ENCODE peak calls at places on chromosomes 5 and 9, in eight cellular contexts. One of them, this sample, is unnamed.

GRCh38 chr5:148465381-148466290 is 81.9 kb downstream of the FBXO38 start:
- DNase-seq in body of pancreas: no peak
- DNase-seq in tibial nerve: no peak
- DNase-seq in cardiac muscle cell: no peak
- DNase-seq in coronary artery: no peak
- DNase-seq in fibroblast of lung: no peak
- DNase-seq in GM23338: no peak
- DNase-seq in colonic mucosa: no peak
- DNase-seq in this sample: no peak

GRCh38 chr5:56757077-56757476 is 58.3 kb upstream of the MAP3K1 start:
- DNase-seq in body of pancreas: no peak
- DNase-seq in tibial nerve: no peak
- DNase-seq in cardiac muscle cell: no peak
- DNase-seq in coronary artery: no peak
- DNase-seq in fibroblast of lung: no peak
- DNase-seq in GM23338: no peak
- DNase-seq in colonic mucosa: no peak
- DNase-seq in this sample: peak

GRCh38 chr5:4942831-4943178 is 197.3 kb upstream of the ADAMTS16 start:
- DNase-seq in body of pancreas: no peak
- DNase-seq in tibial nerve: no peak
- DNase-seq in cardiac muscle cell: no peak
- DNase-seq in coronary artery: no peak
- DNase-seq in fibroblast of lung: no peak
- DNase-seq in GM23338: peak
- DNase-seq in colonic mucosa: no peak
- DNase-seq in this sample: no peak

GRCh38 chr5:128053291-128053954 is 30.1 kb upstream of the SLC12A2 start:
- DNase-seq in body of pancreas: no peak
- DNase-seq in tibial nerve: no peak
- DNase-seq in cardiac muscle cell: no peak
- DNase-seq in coronary artery: no peak
- DNase-seq in fibroblast of lung: peak
- DNase-seq in GM23338: no peak
- DNase-seq in colonic mucosa: no peak
- DNase-seq in this sample: no peak

GRCh38 chr5:143471041-143471509 is 67.6 kb upstream of the NR3C1 start:
- DNase-seq in body of pancreas: no peak
- DNase-seq in tibial nerve: no peak
- DNase-seq in cardiac muscle cell: no peak
- DNase-seq in coronary artery: no peak
- DNase-seq in fibroblast of lung: peak
- DNase-seq in GM23338: no peak
- DNase-seq in colonic mucosa: no peak
- DNase-seq in this sample: no peak

GRCh38 chr9:33447404-33448158 is at the start of gene AQP3:
- DNase-seq in body of pancreas: peak
- DNase-seq in tibial nerve: peak
- DNase-seq in cardiac muscle cell: peak
- DNase-seq in coronary artery: no peak
- DNase-seq in fibroblast of lung: peak
- DNase-seq in GM23338: peak
- DNase-seq in colonic mucosa: peak
- DNase-seq in this sample: peak

GRCh38 chr5:154631141-154631540 is 124.0 kb upstream of the LARP1 start:
- DNase-seq in body of pancreas: no peak
- DNase-seq in tibial nerve: no peak
- DNase-seq in cardiac muscle cell: no peak
- DNase-seq in coronary artery: peak
- DNase-seq in fibroblast of lung: no peak
- DNase-seq in GM23338: no peak
- DNase-seq in colonic mucosa: no peak
- DNase-seq in this sample: no peak

GRCh38 chr5:51495672-51496071 is 112.4 kb downstream of the ISL1 start:
- DNase-seq in body of pancreas: no peak
- DNase-seq in tibial nerve: no peak
- DNase-seq in cardiac muscle cell: no peak
- DNase-seq in coronary artery: no peak
- DNase-seq in fibroblast of lung: peak
- DNase-seq in GM23338: no peak
- DNase-seq in colonic mucosa: no peak
- DNase-seq in this sample: peak

GRCh38 chr9:25678147-25678666 is at the start of gene TUSC1:
- DNase-seq in body of pancreas: peak
- DNase-seq in tibial nerve: peak
- DNase-seq in cardiac muscle cell: peak
- DNase-seq in coronary artery: peak
- DNase-seq in fibroblast of lung: peak
- DNase-seq in GM23338: peak
- DNase-seq in colonic mucosa: peak
- DNase-seq in this sample: peak

GRCh38 chr5:54270326-54270725 is 40.0 kb downstream of the ARL15 start:
- DNase-seq in body of pancreas: no peak
- DNase-seq in tibial nerve: no peak
- DNase-seq in cardiac muscle cell: no peak
- DNase-seq in coronary artery: no peak
- DNase-seq in fibroblast of lung: no peak
- DNase-seq in GM23338: no peak
- DNase-seq in colonic mucosa: no peak
- DNase-seq in this sample: no peak

GRCh38 chr9:85151247-85151646 is 481.7 kb downstream of the NTRK2 start:
- DNase-seq in body of pancreas: no peak
- DNase-seq in tibial nerve: no peak
- DNase-seq in cardiac muscle cell: no peak
- DNase-seq in coronary artery: no peak
- DNase-seq in fibroblast of lung: no peak
- DNase-seq in GM23338: no peak
- DNase-seq in colonic mucosa: no peak
- DNase-seq in this sample: no peak

GRCh38 chr5:155953335-155953734 is 373.6 kb upstream of the SGCD start:
- DNase-seq in body of pancreas: no peak
- DNase-seq in tibial nerve: no peak
- DNase-seq in cardiac muscle cell: peak
- DNase-seq in coronary artery: no peak
- DNase-seq in fibroblast of lung: peak
- DNase-seq in GM23338: no peak
- DNase-seq in colonic mucosa: no peak
- DNase-seq in this sample: no peak

GRCh38 chr5:173778784-173779304 is 109.3 kb upstream of the CPEB4 start:
- DNase-seq in body of pancreas: peak
- DNase-seq in tibial nerve: no peak
- DNase-seq in cardiac muscle cell: no peak
- DNase-seq in coronary artery: no peak
- DNase-seq in fibroblast of lung: no peak
- DNase-seq in GM23338: no peak
- DNase-seq in colonic mucosa: peak
- DNase-seq in this sample: no peak

GRCh38 chr9:121350993-121351561 is 19.0 kb downstream of the STOM start:
- DNase-seq in body of pancreas: peak
- DNase-seq in tibial nerve: peak
- DNase-seq in cardiac muscle cell: peak
- DNase-seq in coronary artery: no peak
- DNase-seq in fibroblast of lung: peak
- DNase-seq in GM23338: no peak
- DNase-seq in colonic mucosa: peak
- DNase-seq in this sample: peak

GRCh38 chr9:121328876-121329681 is 41.0 kb downstream of the STOM start:
- DNase-seq in body of pancreas: no peak
- DNase-seq in tibial nerve: no peak
- DNase-seq in cardiac muscle cell: no peak
- DNase-seq in coronary artery: no peak
- DNase-seq in fibroblast of lung: no peak
- DNase-seq in GM23338: no peak
- DNase-seq in colonic mucosa: no peak
- DNase-seq in this sample: no peak

GRCh38 chr5:116492016-116492623 is 82.5 kb downstream of the SEMA6A start:
- DNase-seq in body of pancreas: no peak
- DNase-seq in tibial nerve: no peak
- DNase-seq in cardiac muscle cell: peak
- DNase-seq in coronary artery: no peak
- DNase-seq in fibroblast of lung: peak
- DNase-seq in GM23338: no peak
- DNase-seq in colonic mucosa: no peak
- DNase-seq in this sample: peak

GRCh38 chr9:121881920-121882500 is 211.1 kb downstream of the TTLL11 start:
- DNase-seq in body of pancreas: no peak
- DNase-seq in tibial nerve: no peak
- DNase-seq in cardiac muscle cell: no peak
- DNase-seq in coronary artery: no peak
- DNase-seq in fibroblast of lung: no peak
- DNase-seq in GM23338: no peak
- DNase-seq in colonic mucosa: no peak
- DNase-seq in this sample: no peak

GRCh38 chr9:90188656-90189055 is 454.0 kb downstream of the DIRAS2 start:
- DNase-seq in body of pancreas: no peak
- DNase-seq in tibial nerve: no peak
- DNase-seq in cardiac muscle cell: no peak
- DNase-seq in coronary artery: no peak
- DNase-seq in fibroblast of lung: no peak
- DNase-seq in GM23338: no peak
- DNase-seq in colonic mucosa: no peak
- DNase-seq in this sample: no peak

GRCh38 chr5:104817127-104817526 is 1254.5 kb upstream of the NUDT12 start:
- DNase-seq in body of pancreas: no peak
- DNase-seq in tibial nerve: no peak
- DNase-seq in cardiac muscle cell: no peak
- DNase-seq in coronary artery: no peak
- DNase-seq in fibroblast of lung: no peak
- DNase-seq in GM23338: no peak
- DNase-seq in colonic mucosa: no peak
- DNase-seq in this sample: no peak

GRCh38 chr9:106111039-106111740 is 416.8 kb downstream of the TMEM38B start:
- DNase-seq in body of pancreas: no peak
- DNase-seq in tibial nerve: no peak
- DNase-seq in cardiac muscle cell: no peak
- DNase-seq in coronary artery: no peak
- DNase-seq in fibroblast of lung: no peak
- DNase-seq in GM23338: peak
- DNase-seq in colonic mucosa: no peak
- DNase-seq in this sample: no peak
- TF ChIP-seq CTCF in body of pancreas: no peak
- TF ChIP-seq CTCF in tibial nerve: no peak
- TF ChIP-seq CTCF in cardiac muscle cell: no peak
- TF ChIP-seq CTCF in coronary artery: no peak
- TF ChIP-seq CTCF in fibroblast of lung: no peak
- TF ChIP-seq CTCF in GM23338: no peak
- TF ChIP-seq CTCF in colonic mucosa: no peak
- TF ChIP-seq CTCF in this sample: no peak

GRCh38 chr5:137332296-137332695 is 166.8 kb downstream of the SPOCK1 start:
- DNase-seq in body of pancreas: no peak
- DNase-seq in tibial nerve: no peak
- DNase-seq in cardiac muscle cell: peak
- DNase-seq in coronary artery: no peak
- DNase-seq in fibroblast of lung: no peak
- DNase-seq in GM23338: no peak
- DNase-seq in colonic mucosa: no peak
- DNase-seq in this sample: no peak

GRCh38 chr5:137333461-137333860 is 165.7 kb downstream of the SPOCK1 start:
- DNase-seq in body of pancreas: no peak
- DNase-seq in tibial nerve: no peak
- DNase-seq in cardiac muscle cell: no peak
- DNase-seq in coronary artery: no peak
- DNase-seq in fibroblast of lung: no peak
- DNase-seq in GM23338: no peak
- DNase-seq in colonic mucosa: no peak
- DNase-seq in this sample: no peak

GRCh38 chr5:137340899-137341298 is 158.2 kb downstream of the SPOCK1 start:
- DNase-seq in body of pancreas: no peak
- DNase-seq in tibial nerve: no peak
- DNase-seq in cardiac muscle cell: no peak
- DNase-seq in coronary artery: no peak
- DNase-seq in fibroblast of lung: no peak
- DNase-seq in GM23338: no peak
- DNase-seq in colonic mucosa: no peak
- DNase-seq in this sample: no peak

GRCh38 chr5:137336161-137336560 is 163.0 kb downstream of the SPOCK1 start:
- DNase-seq in body of pancreas: no peak
- DNase-seq in tibial nerve: no peak
- DNase-seq in cardiac muscle cell: no peak
- DNase-seq in coronary artery: no peak
- DNase-seq in fibroblast of lung: peak
- DNase-seq in GM23338: no peak
- DNase-seq in colonic mucosa: no peak
- DNase-seq in this sample: no peak

GRCh38 chr5:137336565-137337120 is 162.5 kb downstream of the SPOCK1 start:
- DNase-seq in body of pancreas: no peak
- DNase-seq in tibial nerve: no peak
- DNase-seq in cardiac muscle cell: no peak
- DNase-seq in coronary artery: no peak
- DNase-seq in fibroblast of lung: no peak
- DNase-seq in GM23338: no peak
- DNase-seq in colonic mucosa: no peak
- DNase-seq in this sample: no peak
- H3K27ac ChIP-seq in body of pancreas: no peak
- H3K27ac ChIP-seq in tibial nerve: no peak
- H3K27ac ChIP-seq in cardiac muscle cell: no peak
- H3K27ac ChIP-seq in coronary artery: no peak
- H3K27ac ChIP-seq in fibroblast of lung: no peak
- H3K27ac ChIP-seq in GM23338: no peak
- H3K27ac ChIP-seq in colonic mucosa: no peak
- H3K27ac ChIP-seq in this sample: no peak

GRCh38 chr5:165161204-165161603 is 1655.8 kb downstream of the MAT2B start:
- DNase-seq in body of pancreas: no peak
- DNase-seq in tibial nerve: no peak
- DNase-seq in cardiac muscle cell: no peak
- DNase-seq in coronary artery: no peak
- DNase-seq in fibroblast of lung: no peak
- DNase-seq in GM23338: peak
- DNase-seq in colonic mucosa: no peak
- DNase-seq in this sample: no peak
- TF ChIP-seq CTCF in body of pancreas: no peak
- TF ChIP-seq CTCF in tibial nerve: no peak
- TF ChIP-seq CTCF in cardiac muscle cell: no peak
- TF ChIP-seq CTCF in coronary artery: no peak
- TF ChIP-seq CTCF in fibroblast of lung: peak
- TF ChIP-seq CTCF in GM23338: peak
- TF ChIP-seq CTCF in colonic mucosa: no peak
- TF ChIP-seq CTCF in this sample: no peak

GRCh38 chr9:470041-470781 is 255.5 kb downstream of the DOCK8 start:
- DNase-seq in body of pancreas: peak
- DNase-seq in tibial nerve: peak
- DNase-seq in cardiac muscle cell: peak
- DNase-seq in coronary artery: peak
- DNase-seq in fibroblast of lung: peak
- DNase-seq in GM23338: peak
- DNase-seq in colonic mucosa: peak
- DNase-seq in this sample: peak
- H3K27ac ChIP-seq in body of pancreas: peak
- H3K27ac ChIP-seq in tibial nerve: peak
- H3K27ac ChIP-seq in cardiac muscle cell: peak
- H3K27ac ChIP-seq in coronary artery: no peak
- H3K27ac ChIP-seq in fibroblast of lung: no peak
- H3K27ac ChIP-seq in GM23338: peak
- H3K27ac ChIP-seq in colonic mucosa: peak
- H3K27ac ChIP-seq in this sample: peak

This sample was measured in RWPE1.